ENCODE peak calls at places on chromosomes 12 and 14, in five cellular contexts. O is HEK293T, R is IMR-90, T is K562, M is HepG2. X is an unnamed sample.

GRCh38 chr14:25003537-25003936 is 46.4 kb downstream of the STXBP6 start:
- DNase-seq in R (peak), M (no peak), T (no peak), O (no peak), X (no peak)

GRCh38 chr12:114935658-114936057 is 251.7 kb upstream of the TBX3 start:
- DNase-seq in R (no peak), O (no peak), T (no peak), M (no peak), X (peak)

GRCh38 chr12:56229082-56229481 is 769 bp upstream of the SLC39A5 start:
- DNase-seq in M (no peak), O (no peak), T (no peak), R (no peak), X (no peak)

GRCh38 chr12:1934831-1935230 is 16.4 kb upstream of the CACNA2D4 start:
- DNase-seq in O (no peak), R (no peak), T (no peak), M (no peak), X (no peak)

GRCh38 chr12:81863406-81863805 is 104.3 kb upstream of the PPFIA2 start:
- DNase-seq in O (no peak), T (no peak), R (no peak), M (no peak), X (no peak)

GRCh38 chr14:96588410-96589249 is 86.4 kb downstream of the PAPOLA start:
- DNase-seq in R (no peak), M (no peak), O (no peak), T (no peak), X (no peak)

GRCh38 chr14:61145903-61146411 is 135.2 kb downstream of the TMEM30B start:
- DNase-seq in M (no peak), T (no peak), O (no peak), R (peak), X (no peak)

GRCh38 chr14:45810152-45810872 is 557.3 kb upstream of the MIS18BP1 start:
- DNase-seq in O (peak), T (no peak), R (no peak), M (no peak), X (no peak)

GRCh38 chr12:117874842-117875434 is 93.9 kb downstream of the KSR2 start:
- DNase-seq in R (peak), M (peak), O (peak), T (peak), X (peak)
- TF ChIP-seq BHLHE40 in R (no peak), M (no peak), O (no peak), T (no peak), X (no peak)

GRCh38 chr12:54388214-54389138 is 3.9 kb upstream of the ZNF385A start:
- DNase-seq in O (no peak), T (peak), R (no peak), M (no peak), X (no peak)
- TF ChIP-seq BHLHE40 in O (no peak), T (no peak), R (no peak), M (no peak), X (no peak)

DNA sequence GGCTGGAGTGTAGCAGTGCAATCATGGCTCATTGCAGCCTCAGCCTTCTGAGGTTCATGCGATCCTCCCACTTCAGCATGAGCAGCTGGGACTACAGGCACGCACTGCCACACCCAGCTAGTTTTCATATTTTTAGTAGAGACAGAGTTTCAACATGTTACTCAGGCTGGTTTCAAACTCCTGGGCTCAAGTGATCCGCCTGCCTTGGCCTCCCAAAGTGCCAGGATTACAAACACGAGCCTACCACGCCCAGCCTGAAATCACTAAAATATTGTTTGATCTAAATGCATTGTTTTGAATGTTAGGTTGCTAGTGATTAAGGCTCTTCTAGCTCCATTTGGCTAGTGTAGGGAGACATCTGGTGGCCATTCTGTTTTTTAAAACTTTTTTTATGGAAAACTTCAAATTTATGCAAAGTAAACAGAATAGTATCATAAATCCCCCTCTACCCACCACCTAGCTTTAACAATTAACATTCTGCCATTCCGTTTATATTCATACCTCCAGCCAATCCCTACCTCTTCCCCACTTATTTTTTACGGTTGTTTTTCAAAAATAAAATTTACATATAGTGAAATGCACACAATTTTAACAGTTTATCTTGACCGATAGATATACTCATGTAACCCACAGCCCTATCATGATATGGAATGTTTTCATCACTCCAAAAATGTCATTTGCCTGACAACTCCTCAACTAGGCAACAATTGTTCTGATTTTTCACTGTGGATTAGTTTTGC is 37.8 kb downstream of the MYO1H start:
- DNase-seq in O (peak), T (peak), M (peak), R (peak), X (peak)
- TF ChIP-seq BHLHE40 in O (no peak), T (no peak), M (no peak), R (no peak), X (no peak)

GRCh38 chr12:65496617-65497016 is 218.1 kb downstream of the MSRB3 start:
- DNase-seq in R (peak), O (no peak), T (no peak), M (no peak), X (no peak)

GRCh38 chr12:65494537-65494936 is 216.1 kb downstream of the MSRB3 start:
- DNase-seq in T (no peak), R (no peak), M (peak), O (no peak), X (no peak)

GRCh38 chr12:65493893-65494205 is 215.4 kb downstream of the MSRB3 start:
- DNase-seq in R (no peak), M (no peak), O (no peak), T (no peak), X (no peak)

GRCh38 chr12:65492997-65493892 is 214.8 kb downstream of the MSRB3 start:
- DNase-seq in R (no peak), O (no peak), M (no peak), T (no peak), X (no peak)

DNA sequence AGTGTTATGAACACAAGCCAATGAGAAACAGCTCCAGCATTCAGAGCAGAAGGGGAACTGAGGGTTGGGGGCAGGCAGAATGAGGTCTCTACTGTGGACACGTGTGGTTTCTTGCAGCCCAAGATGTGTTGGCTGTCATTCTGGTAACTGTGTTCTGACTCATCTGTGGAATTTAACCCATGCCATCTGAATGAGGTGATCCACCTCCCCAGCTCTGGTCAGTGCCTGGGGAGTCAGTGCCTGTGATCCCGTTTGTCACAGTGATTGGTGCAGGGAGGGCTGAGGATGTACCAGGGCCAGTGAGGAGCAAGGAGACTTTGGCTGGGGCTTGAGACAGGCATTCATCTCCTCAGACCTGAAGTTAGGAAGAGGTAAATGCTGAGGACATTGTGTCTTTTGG is 216.8 kb downstream of the MSRB3 start:
- DNase-seq in R (peak), O (no peak), M (peak), T (no peak), X (peak)
- TF ChIP-seq BHLHE40 in R (peak), O (no peak), M (no peak), T (no peak), X (no peak)

GRCh38 chr14:100042328-100042727 is 22.9 kb upstream of the EVL start:
- DNase-seq in O (no peak), T (no peak), M (no peak), R (no peak), X (no peak)

GRCh38 chr14:100048786-100049185 is 16.4 kb upstream of the EVL start:
- DNase-seq in M (no peak), T (no peak), O (no peak), R (no peak), X (no peak)

GRCh38 chr14:100049220-100049619 is 16.0 kb upstream of the EVL start:
- DNase-seq in O (no peak), T (no peak), R (peak), M (peak), X (no peak)

GRCh38 chr14:100047600-100047999 is 17.6 kb upstream of the EVL start:
- DNase-seq in O (no peak), T (no peak), M (no peak), R (no peak), X (no peak)

DNA sequence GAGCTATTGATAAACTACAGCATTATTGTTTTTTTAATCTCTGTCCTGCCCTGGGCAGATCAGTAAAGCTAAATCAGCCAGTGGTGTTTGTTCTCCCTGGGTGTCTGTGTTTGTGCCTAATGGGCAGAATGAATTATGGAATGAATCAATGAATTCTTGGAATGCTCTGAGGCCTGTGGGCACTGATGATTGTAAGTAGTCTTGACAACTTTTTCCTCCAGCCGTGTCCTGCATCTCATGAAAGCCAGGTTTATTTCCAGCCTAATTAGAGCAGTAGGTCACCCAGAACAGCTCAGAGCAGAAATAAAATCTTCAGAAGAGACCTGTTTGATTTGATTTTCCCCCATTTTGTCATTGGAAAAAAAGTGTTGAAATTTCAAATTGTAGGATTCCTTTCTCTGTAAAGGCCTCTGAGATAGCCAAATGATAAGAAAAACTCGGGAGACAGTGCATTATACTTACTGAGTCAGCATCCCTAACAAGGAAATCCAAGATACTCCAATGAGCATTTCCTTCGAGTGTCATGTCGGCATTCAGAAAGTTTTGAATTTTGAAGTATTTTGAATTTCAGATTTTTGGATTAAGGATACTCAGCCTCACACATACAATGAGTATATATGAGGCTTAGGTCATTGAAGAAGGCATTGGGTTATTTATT is 19.4 kb upstream of the EVL start:
- DNase-seq in R (no peak), M (no peak), T (no peak), O (no peak), X (no peak)
- TF ChIP-seq BHLHE40 in R (no peak), M (no peak), T (no peak), O (no peak), X (no peak)